ENCODE peak calls at places on chromosomes 5 and 9, in four cellular contexts. One of them, this sample, is unnamed.

GRCh38 chr5:170479484-170479883 is 24.3 kb upstream of the KCNIP1 start:
- DNase-seq in neural progenitor cell: no peak
- DNase-seq in DND-41: no peak
- DNase-seq in fibroblast of lung: peak; percentile 22
- DNase-seq in this sample: peak; percentile 28

GRCh38 chr5:175657593-175658271 is at the start of gene HRH2:
- DNase-seq in fibroblast of lung: no peak
- DNase-seq in neural progenitor cell: peak; percentile 56
- DNase-seq in DND-41: peak; percentile 81
- DNase-seq in this sample: peak; percentile 31

GRCh38 chr5:10310073-10310779 is 2.5 kb upstream of the CMBL start:
- DNase-seq in DND-41: no peak
- DNase-seq in fibroblast of lung: peak; percentile 29
- DNase-seq in neural progenitor cell: no peak
- DNase-seq in this sample: no peak

GRCh38 chr5:180153991-180154390 is 55.0 kb downstream of the RASGEF1C start:
- DNase-seq in fibroblast of lung: no peak
- DNase-seq in neural progenitor cell: no peak
- DNase-seq in DND-41: no peak
- DNase-seq in this sample: no peak

GRCh38 chr9:91500509-91501011 is 76.9 kb upstream of the NFIL3 start:
- DNase-seq in neural progenitor cell: no peak
- DNase-seq in fibroblast of lung: peak; percentile 81
- DNase-seq in DND-41: no peak
- DNase-seq in this sample: peak; percentile 11

GRCh38 chr9:134321957-134322741 is 4.1 kb upstream of the RXRA start:
- DNase-seq in neural progenitor cell: no peak
- DNase-seq in DND-41: no peak
- DNase-seq in fibroblast of lung: no peak
- DNase-seq in this sample: no peak

GRCh38 chr9:18865542-18865941 is 167.5 kb downstream of the SAXO1 start:
- DNase-seq in fibroblast of lung: no peak
- DNase-seq in neural progenitor cell: no peak
- DNase-seq in DND-41: no peak
- DNase-seq in this sample: no peak

GRCh38 chr9:133780404-133780945 is 42.3 kb upstream of the SARDH start:
- DNase-seq in DND-41: no peak
- DNase-seq in fibroblast of lung: no peak
- DNase-seq in neural progenitor cell: no peak
- DNase-seq in this sample: no peak

GRCh38 chr9:73223594-73223993 is 71.9 kb downstream of the ANXA1 start:
- DNase-seq in fibroblast of lung: no peak
- DNase-seq in neural progenitor cell: no peak
- DNase-seq in DND-41: peak; percentile 67
- DNase-seq in this sample: no peak

GRCh38 chr9:123637596-123637939 is 281.6 kb downstream of the CRB2 start:
- DNase-seq in DND-41: peak; percentile 10
- DNase-seq in neural progenitor cell: no peak
- DNase-seq in fibroblast of lung: peak; percentile 58
- DNase-seq in this sample: no peak

GRCh38 chr9:112061152-112061740 is 113.9 kb downstream of the SUSD1 start:
- DNase-seq in neural progenitor cell: no peak
- DNase-seq in fibroblast of lung: peak; percentile 97
- DNase-seq in DND-41: peak; percentile 32
- DNase-seq in this sample: peak; percentile 92

GRCh38 chr5:42543774-42544173 is 120.5 kb downstream of the GHR start:
- DNase-seq in neural progenitor cell: no peak
- DNase-seq in fibroblast of lung: no peak
- DNase-seq in DND-41: no peak
- DNase-seq in this sample: no peak

GRCh38 chr5:16773990-16774389 is 157.2 kb upstream of the RETREG1 start:
- DNase-seq in fibroblast of lung: peak; percentile 21
- DNase-seq in neural progenitor cell: peak; percentile 41
- DNase-seq in DND-41: no peak
- DNase-seq in this sample: peak; percentile 73

GRCh38 chr9:34380034-34380510 is 3.4 kb upstream of the MYORG start:
- DNase-seq in neural progenitor cell: peak; percentile 56
- DNase-seq in fibroblast of lung: no peak
- DNase-seq in DND-41: no peak
- DNase-seq in this sample: peak; percentile 21

GRCh38 chr5:89309268-89309667 is 426.3 kb upstream of the MEF2C start:
- DNase-seq in neural progenitor cell: no peak
- DNase-seq in DND-41: no peak
- DNase-seq in fibroblast of lung: no peak
- DNase-seq in this sample: no peak

GRCh38 chr9:128762664-128763449 is 8.9 kb downstream of the ZER1 start:
- DNase-seq in DND-41: no peak
- DNase-seq in fibroblast of lung: no peak
- DNase-seq in neural progenitor cell: no peak
- DNase-seq in this sample: no peak

GRCh38 chr9:14321517-14322125 is 7.7 kb upstream of the NFIB start:
- DNase-seq in DND-41: no peak
- DNase-seq in neural progenitor cell: peak; percentile 23
- DNase-seq in fibroblast of lung: no peak
- DNase-seq in this sample: no peak

GRCh38 chr5:197892-198489 is 6.7 kb downstream of the LRRC14B start:
- DNase-seq in DND-41: no peak
- DNase-seq in fibroblast of lung: no peak
- DNase-seq in neural progenitor cell: no peak
- DNase-seq in this sample: no peak

GRCh38 chr9:89678394-89679005 is 73.7 kb downstream of the GADD45G start:
- DNase-seq in fibroblast of lung: no peak
- DNase-seq in neural progenitor cell: peak; percentile 34
- DNase-seq in DND-41: no peak
- DNase-seq in this sample: no peak

GRCh38 chr5:158816306-158816705 is 283.4 kb downstream of the EBF1 start:
- DNase-seq in DND-41: no peak
- DNase-seq in fibroblast of lung: no peak
- DNase-seq in neural progenitor cell: no peak
- DNase-seq in this sample: no peak

GRCh38 chr5:141389153-141390042 is 1.9 kb downstream of the PCDHGB4 start:
- DNase-seq in fibroblast of lung: no peak
- DNase-seq in DND-41: no peak
- DNase-seq in neural progenitor cell: no peak
- DNase-seq in this sample: no peak

GRCh38 chr5:73534001-73534547 is 31.4 kb downstream of the ANKRA2 start:
- DNase-seq in DND-41: no peak
- DNase-seq in neural progenitor cell: no peak
- DNase-seq in fibroblast of lung: peak; percentile 69
- DNase-seq in this sample: no peak

GRCh38 chr5:159874308-159874707 is 42.0 kb upstream of the ADRA1B start:
- DNase-seq in neural progenitor cell: no peak
- DNase-seq in fibroblast of lung: peak; percentile 46
- DNase-seq in DND-41: no peak
- DNase-seq in this sample: no peak

GRCh38 chr5:55538621-55539020 is 3.9 kb upstream of the PLPP1 start:
- DNase-seq in DND-41: no peak
- DNase-seq in fibroblast of lung: peak; percentile 18
- DNase-seq in neural progenitor cell: no peak
- DNase-seq in this sample: no peak

GRCh38 chr5:146751781-146752401 is 126.7 kb downstream of the PPP2R2B start:
- DNase-seq in DND-41: peak; percentile 80
- DNase-seq in fibroblast of lung: no peak
- DNase-seq in neural progenitor cell: no peak
- DNase-seq in this sample: no peak

GRCh38 chr5:135230326-135230925 is 168.6 kb downstream of the MACROH2A1 start:
- DNase-seq in DND-41: no peak
- DNase-seq in neural progenitor cell: no peak
- DNase-seq in fibroblast of lung: peak; percentile 92
- DNase-seq in this sample: no peak

GRCh38 chr5:135058326-135058725 is 24.3 kb upstream of the PITX1 start:
- DNase-seq in fibroblast of lung: no peak
- DNase-seq in DND-41: no peak
- DNase-seq in neural progenitor cell: no peak
- DNase-seq in this sample: no peak

GRCh38 chr9:94791431-94791830 is 64.9 kb downstream of the AOPEP start:
- DNase-seq in neural progenitor cell: no peak
- DNase-seq in DND-41: no peak
- DNase-seq in fibroblast of lung: no peak
- DNase-seq in this sample: no peak

GRCh38 chr9:14097215-14097614 is 216.7 kb downstream of the NFIB start:
- DNase-seq in DND-41: no peak
- DNase-seq in fibroblast of lung: peak; percentile 68
- DNase-seq in neural progenitor cell: no peak
- DNase-seq in this sample: peak; percentile 87

DNA sequence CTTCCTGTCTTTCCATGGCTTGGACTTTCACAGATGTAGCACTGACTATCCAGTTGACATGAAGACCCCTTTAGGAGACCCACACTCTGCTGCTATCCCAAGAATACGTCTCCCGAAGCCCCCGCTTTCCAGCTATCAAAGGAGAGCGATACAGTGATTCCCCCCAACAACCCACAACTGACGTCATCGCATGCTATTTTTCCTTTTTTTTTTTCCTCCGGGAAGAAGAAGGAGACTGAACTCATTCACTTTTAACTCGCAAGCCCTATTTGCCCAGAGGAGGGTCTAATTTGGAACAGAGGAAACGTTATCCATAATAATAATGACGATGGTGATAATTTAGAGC is 2.1 kb downstream of the PAPPA start:
- DNase-seq in neural progenitor cell: peak; percentile 15
- DNase-seq in DND-41: no peak
- DNase-seq in fibroblast of lung: peak; percentile 77
- DNase-seq in this sample: peak; percentile 65
- TF ChIP-seq EZH2 in neural progenitor cell: no peak
- TF ChIP-seq EZH2 in DND-41: no peak
- TF ChIP-seq EZH2 in fibroblast of lung: no peak
- TF ChIP-seq EZH2 in this sample: no peak

DNA sequence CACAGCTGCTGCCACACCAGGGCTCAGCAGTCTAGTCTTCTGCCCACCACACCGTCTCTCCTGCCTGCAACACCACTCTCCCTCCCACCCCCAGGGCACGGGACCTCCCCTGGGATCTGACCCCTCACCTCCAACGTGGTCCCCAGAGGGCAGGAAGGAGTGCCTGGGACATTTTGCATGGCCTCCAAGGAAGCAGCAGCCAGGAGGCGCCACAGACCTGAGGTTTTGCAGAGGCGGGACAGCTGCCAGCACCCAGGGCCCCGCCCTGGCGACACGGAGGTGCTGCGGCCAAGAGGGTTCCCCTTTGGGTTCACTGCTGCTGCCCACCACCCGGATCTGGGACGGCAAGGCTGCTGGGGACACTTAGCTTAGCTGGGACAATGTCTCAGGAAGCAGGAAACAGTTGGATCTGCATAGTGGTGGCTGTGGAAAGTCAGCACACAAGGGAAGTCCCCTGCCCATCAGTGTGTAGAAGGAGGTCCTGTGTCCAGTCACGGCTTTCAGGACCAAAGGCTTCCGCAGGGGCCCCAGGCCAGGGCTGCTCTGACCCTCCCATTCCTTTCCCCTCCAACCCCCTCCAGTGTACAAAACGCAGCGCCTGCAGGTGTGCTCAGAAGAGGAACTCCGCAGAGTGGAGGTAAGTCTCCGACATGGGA is 13.8 kb downstream of the PROP1 start:
- DNase-seq in neural progenitor cell: peak; percentile 67
- DNase-seq in fibroblast of lung: no peak
- DNase-seq in DND-41: peak; percentile 25
- DNase-seq in this sample: no peak
- TF ChIP-seq CTCF in neural progenitor cell: peak; percentile 55
- TF ChIP-seq CTCF in fibroblast of lung: no peak
- TF ChIP-seq CTCF in DND-41: peak; percentile 51
- TF ChIP-seq CTCF in this sample: peak; percentile 36

GRCh38 chr9:37037137-37037743 is 3.2 kb upstream of the PAX5 start:
- DNase-seq in neural progenitor cell: peak; percentile 63
- DNase-seq in fibroblast of lung: peak; percentile 17
- DNase-seq in DND-41: peak; percentile 10
- DNase-seq in this sample: no peak
- TF ChIP-seq EZH2 in neural progenitor cell: no peak
- TF ChIP-seq EZH2 in fibroblast of lung: peak; percentile 69
- TF ChIP-seq EZH2 in DND-41: no peak
- TF ChIP-seq EZH2 in this sample: no peak

GRCh38 chr5:61167382-61167781 is 5.1 kb upstream of the SMIM15 start:
- DNase-seq in DND-41: no peak
- DNase-seq in neural progenitor cell: no peak
- DNase-seq in fibroblast of lung: peak; percentile 69
- DNase-seq in this sample: peak; percentile 63
- TF ChIP-seq CTCF in DND-41: peak; percentile 33
- TF ChIP-seq CTCF in neural progenitor cell: peak; percentile 33
- TF ChIP-seq CTCF in fibroblast of lung: peak; percentile 32
- TF ChIP-seq CTCF in this sample: peak; percentile 67

DNA sequence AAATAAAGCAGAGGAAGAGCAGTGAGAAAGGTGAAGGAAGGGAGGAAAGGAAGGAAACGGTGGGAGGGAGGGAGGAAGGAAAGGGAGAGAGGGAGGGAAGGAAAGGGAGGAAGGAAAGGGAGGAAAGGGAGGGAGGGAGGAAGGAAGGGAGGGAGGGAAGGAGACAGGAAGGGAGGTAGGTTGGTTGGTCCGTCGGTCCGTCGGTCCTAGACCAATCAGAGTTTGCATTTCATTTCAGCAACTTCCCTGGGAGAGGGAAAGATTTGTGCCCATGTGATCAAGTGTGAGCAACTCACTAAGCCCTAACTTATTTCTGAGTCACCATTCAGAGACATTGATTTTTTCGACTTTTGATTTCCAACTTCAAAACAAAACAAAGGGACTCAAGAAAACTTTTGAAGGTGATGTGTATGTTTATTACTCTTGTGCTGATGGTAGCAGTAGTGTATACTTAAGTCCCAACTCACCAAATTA is 18.8 kb downstream of the NANS start:
- DNase-seq in neural progenitor cell: no peak
- DNase-seq in fibroblast of lung: peak; percentile 72
- DNase-seq in DND-41: no peak
- DNase-seq in this sample: peak; percentile 63
- TF ChIP-seq EZH2 in neural progenitor cell: no peak
- TF ChIP-seq EZH2 in fibroblast of lung: no peak
- TF ChIP-seq EZH2 in DND-41: no peak
- TF ChIP-seq EZH2 in this sample: no peak

DNA sequence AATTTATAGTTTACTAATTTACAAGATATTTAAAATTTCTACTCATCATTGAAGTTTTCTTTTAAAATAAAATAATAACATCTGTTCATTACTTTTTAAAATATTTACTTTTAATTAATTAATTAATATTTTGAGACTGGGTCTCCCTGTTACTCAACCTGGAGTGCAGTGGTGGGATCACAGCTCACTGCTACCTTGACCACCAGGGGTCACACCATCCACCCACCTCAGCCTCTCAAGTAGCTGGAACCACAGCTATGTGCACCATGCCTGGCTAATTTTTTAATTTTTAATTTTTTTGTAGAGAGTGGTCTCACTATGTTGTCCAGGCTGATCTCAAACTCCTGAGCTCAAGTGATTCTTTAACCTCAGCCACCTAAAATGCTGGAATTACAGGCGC is 1013.6 kb downstream of the CDH9 start:
- DNase-seq in DND-41: no peak
- DNase-seq in fibroblast of lung: no peak
- DNase-seq in neural progenitor cell: peak; percentile 41
- DNase-seq in this sample: no peak
- TF ChIP-seq CTCF in DND-41: peak; percentile 21
- TF ChIP-seq CTCF in fibroblast of lung: no peak
- TF ChIP-seq CTCF in neural progenitor cell: peak; percentile 65
- TF ChIP-seq CTCF in this sample: peak; percentile 37